ENCODE peak calls at places on chromosomes 4 and X, in four cellular contexts. One of them, this sample, is unnamed.

GRCh38 chrX:1516596-1517104 is 20.3 kb downstream of the P2RY8 start:
- DNase-seq in A549: no peak
- DNase-seq in K562: no peak
- DNase-seq in HepG2: no peak
- DNase-seq in this sample: peak; percentile 26

GRCh38 chr4:122341906-122342305 is 36.9 kb upstream of the ADAD1 start:
- DNase-seq in A549: peak; percentile 48
- DNase-seq in K562: no peak
- DNase-seq in HepG2: no peak
- DNase-seq in this sample: no peak

GRCh38 chr4:133865606-133866327 is 335.8 kb downstream of the PABPC4L start:
- DNase-seq in A549: peak; percentile 61
- DNase-seq in K562: peak; percentile 44
- DNase-seq in HepG2: peak; percentile 6
- DNase-seq in this sample: no peak

GRCh38 chr4:123825596-123826291 is 429.1 kb downstream of the SPRY1 start:
- DNase-seq in A549: no peak
- DNase-seq in K562: no peak
- DNase-seq in HepG2: no peak
- DNase-seq in this sample: no peak

GRCh38 chr4:169410839-169411770 is 140.3 kb upstream of the SH3RF1 start:
- DNase-seq in A549: peak; percentile 1
- DNase-seq in K562: no peak
- DNase-seq in HepG2: no peak
- DNase-seq in this sample: no peak

GRCh38 chr4:18937080-18937479 is 915.5 kb upstream of the LCORL start:
- DNase-seq in A549: no peak
- DNase-seq in K562: no peak
- DNase-seq in HepG2: no peak
- DNase-seq in this sample: no peak

GRCh38 chr4:11471613-11472012 is 42.9 kb upstream of the HS3ST1 start:
- DNase-seq in A549: no peak
- DNase-seq in K562: no peak
- DNase-seq in HepG2: no peak
- DNase-seq in this sample: no peak

GRCh38 chrX:144494069-144494468 is 610.2 kb downstream of the UBE2NL start:
- DNase-seq in A549: no peak
- DNase-seq in K562: no peak
- DNase-seq in HepG2: no peak
- DNase-seq in this sample: no peak

GRCh38 chr4:80393246-80393969 is 57.9 kb downstream of the CFAP299 start:
- DNase-seq in A549: no peak
- DNase-seq in K562: no peak
- DNase-seq in HepG2: no peak
- DNase-seq in this sample: no peak

GRCh38 chrX:68180501-68181061 is 252.7 kb downstream of the OPHN1 start:
- DNase-seq in A549: no peak
- DNase-seq in K562: peak; percentile 21
- DNase-seq in HepG2: no peak
- DNase-seq in this sample: no peak

GRCh38 chr4:138039010-138039409 is 203.1 kb downstream of the SLC7A11 start:
- DNase-seq in A549: no peak
- DNase-seq in K562: no peak
- DNase-seq in HepG2: no peak
- DNase-seq in this sample: no peak

GRCh38 chrX:6383911-6384310 is 151.0 kb downstream of the VCX3A start:
- DNase-seq in A549: no peak
- DNase-seq in K562: no peak
- DNase-seq in HepG2: no peak
- DNase-seq in this sample: no peak

GRCh38 chr4:156252300-156253016 is 298.8 kb upstream of the CTSO start:
- DNase-seq in A549: no peak
- DNase-seq in K562: no peak
- DNase-seq in HepG2: no peak
- DNase-seq in this sample: no peak

GRCh38 chr4:125762537-125762936 is 447.8 kb downstream of the FAT4 start:
- DNase-seq in A549: no peak
- DNase-seq in K562: peak; percentile 1
- DNase-seq in HepG2: no peak
- DNase-seq in this sample: no peak

GRCh38 chr4:23097251-23097650 is 404.5 kb downstream of the GBA3 start:
- DNase-seq in A549: peak; percentile 5
- DNase-seq in K562: no peak
- DNase-seq in HepG2: no peak
- DNase-seq in this sample: no peak

GRCh38 chrX:20374450-20374849 is 107.7 kb upstream of the RPS6KA3 start:
- DNase-seq in A549: no peak
- DNase-seq in K562: no peak
- DNase-seq in HepG2: no peak
- DNase-seq in this sample: no peak

GRCh38 chrX:81229901-81230300 is 28.0 kb downstream of the SH3BGRL start:
- DNase-seq in A549: no peak
- DNase-seq in K562: no peak
- DNase-seq in HepG2: no peak
- DNase-seq in this sample: no peak

GRCh38 chr4:156536661-156537060 is 434.9 kb downstream of the PDGFC start:
- DNase-seq in A549: no peak
- DNase-seq in K562: no peak
- DNase-seq in HepG2: no peak
- DNase-seq in this sample: no peak

GRCh38 chrX:48945517-48946348 is 11.7 kb downstream of the OTUD5 start:
- DNase-seq in A549: peak; percentile 61
- DNase-seq in K562: peak; percentile 72
- DNase-seq in HepG2: peak; percentile 40
- DNase-seq in this sample: peak; percentile 47

GRCh38 chr4:39576268-39576667 is 49.0 kb upstream of the UGDH start:
- DNase-seq in A549: no peak
- DNase-seq in K562: no peak
- DNase-seq in HepG2: no peak
- DNase-seq in this sample: no peak

GRCh38 chr4:41665808-41666207 is 82.7 kb downstream of the PHOX2B start:
- DNase-seq in A549: no peak
- DNase-seq in K562: no peak
- DNase-seq in HepG2: no peak
- DNase-seq in this sample: no peak

GRCh38 chrX:54564942-54565341 is 34.9 kb downstream of the GNL3L start:
- DNase-seq in A549: no peak
- DNase-seq in K562: no peak
- DNase-seq in HepG2: no peak
- DNase-seq in this sample: no peak

GRCh38 chr4:25923745-25924144 is 9.7 kb downstream of the SMIM20 start:
- DNase-seq in A549: no peak
- DNase-seq in K562: no peak
- DNase-seq in HepG2: no peak
- DNase-seq in this sample: no peak

GRCh38 chr4:185693548-185694215 is 118.3 kb downstream of the SORBS2 start:
- DNase-seq in A549: no peak
- DNase-seq in K562: no peak
- DNase-seq in HepG2: no peak
- DNase-seq in this sample: no peak

GRCh38 chrX:2550288-2551020 is 49.7 kb upstream of the DHRSX start:
- DNase-seq in A549: no peak
- DNase-seq in K562: no peak
- DNase-seq in HepG2: no peak
- DNase-seq in this sample: no peak

GRCh38 chr4:137543198-137543597 is 10.9 kb upstream of the PCDH18 start:
- DNase-seq in A549: no peak
- DNase-seq in K562: no peak
- DNase-seq in HepG2: no peak
- DNase-seq in this sample: peak; percentile 83

GRCh38 chrX:14032383-14032782 is 2.7 kb upstream of the GEMIN8 start:
- DNase-seq in A549: peak; percentile 53
- DNase-seq in K562: peak; percentile 70
- DNase-seq in HepG2: peak; percentile 13
- DNase-seq in this sample: no peak

GRCh38 chr4:99403380-99404194 is 31.6 kb downstream of the ADH7 start:
- DNase-seq in A549: no peak
- DNase-seq in K562: no peak
- DNase-seq in HepG2: peak; percentile 94
- DNase-seq in this sample: no peak

GRCh38 chrX:57528670-57529255 is 63.0 kb upstream of the ZXDB start:
- DNase-seq in A549: peak; percentile 13
- DNase-seq in K562: peak; percentile 1
- DNase-seq in HepG2: peak; percentile 5
- DNase-seq in this sample: no peak

GRCh38 chr4:154744341-154744948 is 645 bp downstream of the LRAT start:
- DNase-seq in A549: no peak
- DNase-seq in K562: no peak
- DNase-seq in HepG2: no peak
- DNase-seq in this sample: no peak

GRCh38 chr4:154740462-154740861 is 3.3 kb upstream of the LRAT start:
- DNase-seq in A549: no peak
- DNase-seq in K562: no peak
- DNase-seq in HepG2: no peak
- DNase-seq in this sample: no peak

GRCh38 chr4:154741131-154741530 is 2.7 kb upstream of the LRAT start:
- DNase-seq in A549: no peak
- DNase-seq in K562: no peak
- DNase-seq in HepG2: no peak
- DNase-seq in this sample: no peak

GRCh38 chr4:154741877-154742851 is 1.6 kb upstream of the LRAT start:
- DNase-seq in A549: no peak
- DNase-seq in K562: no peak
- DNase-seq in HepG2: no peak
- DNase-seq in this sample: peak; percentile 90

GRCh38 chr4:154743683-154744340 is at the start of gene LRAT:
- DNase-seq in A549: peak; percentile 10
- DNase-seq in K562: peak; percentile 15
- DNase-seq in HepG2: no peak
- DNase-seq in this sample: peak; percentile 91
- TF ChIP-seq PHF8 in A549: no peak
- TF ChIP-seq PHF8 in K562: no peak
- TF ChIP-seq PHF8 in HepG2: no peak
- TF ChIP-seq PHF8 in this sample: peak; percentile 81

DNA sequence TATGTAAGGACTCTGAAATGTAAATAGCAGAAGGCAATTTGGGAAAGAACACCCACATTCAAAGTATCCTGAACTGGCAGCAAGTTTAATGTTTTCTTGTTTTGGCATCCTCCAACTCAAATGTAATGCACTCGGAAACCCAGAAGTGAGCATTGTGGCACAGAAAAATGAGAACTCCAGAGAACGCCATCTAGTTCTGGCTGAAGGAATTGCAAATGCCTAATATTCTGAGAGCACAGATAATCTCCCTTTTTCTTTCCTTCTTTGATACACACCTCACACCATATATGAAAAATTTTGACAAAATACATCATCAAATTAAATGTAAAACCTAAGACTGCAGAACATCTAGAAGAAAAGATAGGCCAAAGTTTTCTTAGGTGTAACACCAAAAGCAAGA is 52.1 kb downstream of the PWWP3B start:
- DNase-seq in A549: no peak
- DNase-seq in K562: no peak
- DNase-seq in HepG2: no peak
- DNase-seq in this sample: no peak
- TF ChIP-seq CTCF in A549: peak; percentile 27
- TF ChIP-seq CTCF in K562: no peak
- TF ChIP-seq CTCF in HepG2: peak; percentile 49
- TF ChIP-seq CTCF in this sample: peak; percentile 28

GRCh38 chr4:54274786-54275503 is 45.9 kb downstream of the PDGFRA start:
- DNase-seq in A549: no peak
- DNase-seq in K562: no peak
- DNase-seq in HepG2: no peak
- DNase-seq in this sample: no peak

GRCh38 chr4:54274264-54274663 is 45.2 kb downstream of the PDGFRA start:
- DNase-seq in A549: no peak
- DNase-seq in K562: no peak
- DNase-seq in HepG2: no peak
- DNase-seq in this sample: no peak

GRCh38 chr4:54281060-54281781 is 52.1 kb downstream of the PDGFRA start:
- DNase-seq in A549: peak; percentile 20
- DNase-seq in K562: no peak
- DNase-seq in HepG2: no peak
- DNase-seq in this sample: no peak

GRCh38 chr4:54276633-54277426 is 47.7 kb downstream of the PDGFRA start:
- DNase-seq in A549: no peak
- DNase-seq in K562: no peak
- DNase-seq in HepG2: no peak
- DNase-seq in this sample: peak; percentile 27

GRCh38 chr4:54277691-54278090 is 48.6 kb downstream of the PDGFRA start:
- DNase-seq in A549: no peak
- DNase-seq in K562: no peak
- DNase-seq in HepG2: no peak
- DNase-seq in this sample: no peak
- TF ChIP-seq PHF8 in A549: no peak
- TF ChIP-seq PHF8 in K562: no peak
- TF ChIP-seq PHF8 in HepG2: no peak
- TF ChIP-seq PHF8 in this sample: no peak

GRCh38 chr4:104211657-104212056 is 283.0 kb downstream of the CXXC4 start:
- DNase-seq in A549: no peak
- DNase-seq in K562: no peak
- DNase-seq in HepG2: no peak
- DNase-seq in this sample: no peak
- TF ChIP-seq CTCF in A549: no peak
- TF ChIP-seq CTCF in K562: no peak
- TF ChIP-seq CTCF in HepG2: no peak
- TF ChIP-seq CTCF in this sample: no peak

DNA sequence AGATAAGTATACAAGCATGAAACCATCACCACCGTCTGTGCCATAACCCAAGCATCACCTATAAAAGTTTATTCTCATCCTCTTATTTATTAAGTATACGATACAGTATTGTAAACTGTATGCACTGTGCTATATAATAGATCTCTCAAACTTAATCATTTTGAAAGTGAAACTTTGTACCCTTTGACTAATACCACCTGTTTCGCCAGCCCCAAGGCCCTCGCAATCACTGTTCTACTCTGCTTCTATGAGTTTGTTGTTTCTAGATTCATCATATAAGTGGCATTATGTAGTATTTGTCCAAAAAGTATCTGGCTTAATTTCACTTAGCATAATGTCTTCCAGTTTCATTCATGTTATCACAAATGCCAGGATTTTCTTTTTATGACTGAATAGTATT is 72.1 kb upstream of the DOCK11 start:
- DNase-seq in A549: no peak
- DNase-seq in K562: no peak
- DNase-seq in HepG2: no peak
- DNase-seq in this sample: no peak
- TF ChIP-seq PHF8 in A549: no peak
- TF ChIP-seq PHF8 in K562: no peak
- TF ChIP-seq PHF8 in HepG2: no peak
- TF ChIP-seq PHF8 in this sample: no peak

This sample was measured in H1.